ENCODE peak calls at places on chromosome 12, in nine cellular contexts. Y is stomach, O is fibroblast of lung, J is lung, L is sigmoid colon, S is Peyer's patch, F is upper lobe of right lung, C is MM.1S, B is IMR-90. A is an unnamed sample.
A peak's percentile ranks its signal among the peaks of the same experiment; 100 is the strongest.

GRCh38 chr12:55074771-55075170 is 51.4 kb upstream of the OR9K2 start:
- DNase-seq in O (no peak), J (no peak), Y (no peak), F (no peak), L (no peak), B (no peak), C (no peak), S (no peak), A (no peak)

GRCh38 chr12:27781680-27782079 is 1.6 kb upstream of the MANSC4 start:
- DNase-seq in S (no peak), F (no peak), L (no peak), O (peak; percentile 73), J (no peak), C (no peak), Y (no peak), B (peak; percentile 67), A (no peak)

GRCh38 chr12:103523771-103524170 is 28.0 kb upstream of the C12orf42 start:
- DNase-seq in B (no peak), F (no peak), C (no peak), Y (no peak), O (no peak), L (no peak), S (no peak), J (no peak), A (peak; percentile 85)

GRCh38 chr12:95205685-95206084 is 11.6 kb downstream of the FGD6 start:
- DNase-seq in O (peak; percentile 87), L (peak; percentile 76), C (peak; percentile 12), S (no peak), B (peak; percentile 90), F (no peak), Y (no peak), J (no peak), A (peak; percentile 97)

GRCh38 chr12:16763901-16764300 is 157.9 kb upstream of the LMO3 start:
- DNase-seq in S (no peak), L (no peak), J (no peak), B (no peak), F (no peak), Y (no peak), O (no peak), C (no peak), A (no peak)

GRCh38 chr12:124510301-124510970 is 57.0 kb downstream of the NCOR2 start:
- DNase-seq in B (no peak), L (no peak), F (no peak), O (no peak), J (no peak), Y (peak; percentile 34), S (no peak), C (no peak), A (no peak)

GRCh38 chr12:119685375-119685774 is 17.4 kb downstream of the PRKAB1 start:
- DNase-seq in B (no peak), J (no peak), S (no peak), C (no peak), O (no peak), Y (no peak), L (no peak), F (no peak), A (no peak)

GRCh38 chr12:113413488-113413939 is 8.7 kb upstream of the SDSL start:
- DNase-seq in O (no peak), C (no peak), S (no peak), B (peak; percentile 9), F (no peak), L (no peak), Y (no peak), J (no peak), A (no peak)

GRCh38 chr12:118611295-118611694 is 234.9 kb downstream of the SUDS3 start:
- DNase-seq in O (no peak), F (no peak), S (no peak), J (no peak), C (no peak), L (peak; percentile 65), B (no peak), Y (peak; percentile 67), A (no peak)

GRCh38 chr12:117284160-117284559 is 77.3 kb downstream of the NOS1 start:
- DNase-seq in S (no peak), F (no peak), Y (no peak), C (no peak), B (no peak), O (no peak), L (no peak), J (no peak), A (no peak)

GRCh38 chr12:121789800-121790748 is 3.4 kb downstream of the RHOF start:
- DNase-seq in B (peak; percentile 34), Y (peak; percentile 75), S (peak; percentile 97), F (peak; percentile 88), O (no peak), C (peak; percentile 73), L (peak; percentile 77), J (peak; percentile 71), A (no peak)

GRCh38 chr12:84131076-84131475 is 781.5 kb downstream of the SLC6A15 start:
- DNase-seq in O (peak; percentile 83), S (no peak), L (no peak), F (no peak), Y (no peak), C (no peak), B (peak; percentile 83), J (no peak), A (peak; percentile 69)

GRCh38 chr12:84124211-84124610 is 788.4 kb downstream of the SLC6A15 start:
- DNase-seq in B (peak; percentile 14), F (no peak), Y (no peak), O (no peak), C (no peak), J (no peak), L (no peak), S (no peak), A (no peak)

DNA sequence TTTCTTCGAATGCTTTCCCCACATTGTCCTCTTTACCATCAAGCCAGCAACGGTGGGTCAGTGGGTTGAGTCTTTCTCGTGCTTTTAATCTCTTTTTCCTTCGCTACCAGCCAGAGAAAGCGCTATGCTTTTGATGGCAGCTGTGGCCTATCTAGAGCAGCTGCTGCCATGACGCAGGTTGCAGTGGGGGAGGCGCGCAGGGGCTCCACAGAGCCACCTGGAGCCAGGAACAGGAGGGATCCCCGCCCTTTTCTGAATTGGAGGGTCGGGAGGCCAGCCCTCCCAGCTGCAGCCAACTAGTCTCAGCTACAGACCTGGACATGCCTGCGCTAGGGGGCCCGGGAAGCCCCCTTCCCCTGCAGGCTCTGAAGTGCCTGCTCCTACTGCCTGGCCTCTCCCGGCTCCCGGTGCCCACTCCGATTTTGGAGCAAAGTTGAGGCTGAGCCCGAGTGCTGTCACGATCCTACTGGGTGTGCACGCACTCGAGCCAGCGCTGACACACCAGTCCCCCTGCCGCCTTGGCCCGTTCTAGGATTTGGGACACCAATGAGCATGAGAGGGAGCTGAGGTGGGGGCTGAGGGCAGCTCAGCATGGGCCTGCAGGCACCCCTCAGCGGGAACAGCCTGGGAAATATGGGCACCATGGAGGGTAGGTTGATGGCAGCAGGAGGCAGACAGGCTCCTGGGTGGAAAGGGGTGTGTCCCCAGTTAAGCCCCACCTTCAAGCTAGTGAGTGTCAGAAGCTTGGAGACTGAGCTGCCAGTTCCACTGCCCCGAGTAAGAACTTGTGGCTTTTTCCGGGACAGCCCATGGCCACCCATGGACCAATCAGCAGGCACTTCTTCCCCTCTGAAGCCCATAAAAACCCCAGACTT is 784.2 kb downstream of the SLC6A15 start:
- DNase-seq in C (no peak), O (no peak), B (no peak), S (no peak), L (no peak), Y (no peak), J (no peak), F (peak; percentile 20), A (no peak)
- TF ChIP-seq CTCF in C (no peak), O (no peak), B (no peak), S (no peak), L (no peak), Y (no peak), J (no peak), F (no peak), A (no peak)

GRCh38 chr12:57218030-57218853 is 1.6 kb downstream of the NXPH4 start:
- DNase-seq in O (peak; percentile 32), C (no peak), S (no peak), L (no peak), J (no peak), Y (no peak), F (no peak), B (peak; percentile 70), A (no peak)
- H3K27me3 ChIP-seq in O (peaks cover 48% of the 10 kb centered on the region), C (peaks cover 94% of the 10 kb centered on the region), S (peaks cover 78% of the 10 kb centered on the region), L (peaks cover 97% of the 10 kb centered on the region), J (peaks cover 4% of the 10 kb centered on the region), Y (peaks cover 88% of the 10 kb centered on the region), F (peaks cover 88% of the 10 kb centered on the region), B (peaks cover 79% of the 10 kb centered on the region), A (peaks cover 50% of the 10 kb centered on the region)

GRCh38 chr12:91885851-91886250 is 259.8 kb downstream of the BTG1 start:
- DNase-seq in L (no peak), F (no peak), O (no peak), J (no peak), Y (no peak), C (no peak), B (no peak), S (no peak), A (peak; percentile 26)
- TF ChIP-seq CTCF in L (no peak), F (no peak), O (no peak), J (no peak), Y (no peak), C (no peak), B (no peak), S (no peak), A (no peak)

GRCh38 chr12:3365416-3366385 is 125.3 kb upstream of the PRMT8 start:
- DNase-seq in J (no peak), L (no peak), F (no peak), C (no peak), S (no peak), Y (peak; percentile 50), O (no peak), B (no peak), A (peak; percentile 6)

GRCh38 chr12:3364226-3364625 is 126.8 kb upstream of the PRMT8 start:
- DNase-seq in J (no peak), C (no peak), S (no peak), O (no peak), L (no peak), B (no peak), Y (no peak), F (no peak), A (no peak)

GRCh38 chr12:3363608-3364007 is 127.4 kb upstream of the PRMT8 start:
- DNase-seq in B (no peak), L (no peak), F (no peak), Y (no peak), C (no peak), O (no peak), J (no peak), S (peak; percentile 53), A (no peak)

GRCh38 chr12:3366451-3367155 is 124.4 kb upstream of the PRMT8 start:
- DNase-seq in J (no peak), C (no peak), L (no peak), S (no peak), B (no peak), O (no peak), F (no peak), Y (no peak), A (no peak)

DNA sequence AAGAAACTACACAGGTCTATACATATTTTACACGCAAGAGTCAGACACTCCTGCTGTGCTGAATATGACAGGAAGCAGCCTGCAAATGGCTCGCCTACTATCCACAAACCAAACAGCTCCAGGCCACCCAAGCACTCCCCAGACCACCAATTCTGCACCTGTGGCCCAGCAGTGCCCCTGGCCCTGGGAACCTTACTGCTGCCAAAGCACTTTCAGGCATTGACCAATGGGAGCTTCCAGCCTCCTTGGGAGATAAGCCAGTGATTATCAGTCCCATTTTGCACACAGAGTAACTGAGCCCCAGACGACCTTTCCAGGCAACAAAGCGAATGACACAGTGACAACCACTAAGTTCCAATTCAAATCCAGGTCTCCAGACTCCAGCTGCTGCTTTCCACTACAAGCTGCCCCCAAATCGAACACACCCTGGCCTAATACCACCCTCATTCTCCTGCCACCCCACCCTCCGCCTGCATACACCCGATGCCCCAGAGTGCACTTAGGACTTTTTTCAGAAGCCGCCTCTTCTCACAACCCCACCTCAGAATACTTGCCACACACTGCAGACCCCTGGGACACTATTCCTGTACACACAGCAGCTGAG is 126.2 kb upstream of the PRMT8 start:
- DNase-seq in B (no peak), J (no peak), Y (no peak), C (no peak), S (no peak), F (no peak), L (no peak), O (no peak), A (no peak)
- H3K27me3 ChIP-seq in B (peaks cover 53% of the 10 kb centered on the region), J (peaks cover 4% of the 10 kb centered on the region), Y (peaks cover 26% of the 10 kb centered on the region), C (peaks cover 52% of the 10 kb centered on the region), S (peaks cover 11% of the 10 kb centered on the region), F (peaks cover 33% of the 10 kb centered on the region), L (peaks cover 66% of the 10 kb centered on the region), O (peaks cover 27% of the 10 kb centered on the region), A (peaks cover 15% of the 10 kb centered on the region)

A was measured in bronchial epithelial cell.